ENCODE peak calls at places on chromosomes 12 and 14, in five cellular contexts. R is mesenchymal stem cell, N is H9, E is H1, T is trophoblast cell. A is an unnamed sample.

GRCh38 chr14:96105921-96106441 is 66.8 kb downstream of the C14orf132 start:
- DNase-seq in R (no peak), N (no peak), E (no peak), T (peak; percentile 91), A (no peak)

GRCh38 chr14:85599939-85600338 is 70.0 kb downstream of the FLRT2 start:
- DNase-seq in R (peak; percentile 68), N (no peak), E (no peak), T (no peak), A (no peak)

GRCh38 chr14:101564819-101565698 is 3.8 kb downstream of the DIO3 start:
- DNase-seq in R (no peak), N (peak; percentile 62), E (peak; percentile 71), T (no peak), A (no peak)

GRCh38 chr14:87170179-87170578 is 822.8 kb downstream of the GALC start:
- DNase-seq in R (no peak), N (peak; percentile 35), E (no peak), T (no peak), A (peak; percentile 45)

GRCh38 chr14:104685216-104685997 is 4.0 kb upstream of the INF2 start:
- DNase-seq in R (no peak), N (no peak), E (peak; percentile 38), T (peak; percentile 31), A (no peak)

GRCh38 chr12:48142818-48143674 is 14.3 kb downstream of the ASB8 start:
- DNase-seq in R (no peak), N (peak; percentile 69), E (peak; percentile 51), T (no peak), A (no peak)

GRCh38 chr12:15698377-15698867 is 90.8 kb downstream of the EPS8 start:
- DNase-seq in R (peak; percentile 72), N (no peak), E (no peak), T (no peak), A (no peak)

GRCh38 chr12:113369391-113369790 is 11.0 kb downstream of the PLBD2 start:
- DNase-seq in R (no peak), N (no peak), E (no peak), T (no peak), A (no peak)

GRCh38 chr12:57491393-57492280 is 3.8 kb downstream of the MARS1 start:
- DNase-seq in R (peak; percentile 43), N (no peak), E (no peak), T (no peak), A (no peak)

GRCh38 chr12:2853626-2854025 is 3.2 kb downstream of the TEX52 start:
- DNase-seq in R (peak; percentile 78), N (peak; percentile 96), E (peak; percentile 98), T (peak; percentile 52), A (peak; percentile 80)

GRCh38 chr12:131513606-131514005 is 197.3 kb upstream of the SFSWAP start:
- DNase-seq in R (no peak), N (no peak), E (no peak), T (no peak), A (no peak)

GRCh38 chr14:102927878-102928411 is 5.5 kb downstream of the AMN start:
- DNase-seq in R (no peak), N (peak; percentile 59), E (no peak), T (no peak), A (no peak)

GRCh38 chr14:78182722-78183121 is 12.5 kb downstream of the NRXN3 start:
- DNase-seq in R (no peak), N (no peak), E (no peak), T (no peak), A (no peak)

GRCh38 chr12:112116232-112117060 is 7.9 kb upstream of the NAA25 start:
- DNase-seq in R (peak; percentile 81), N (peak; percentile 95), E (peak; percentile 76), T (no peak), A (peak; percentile 67)

GRCh38 chr12:132385923-132386751 is 56.7 kb upstream of the GALNT9 start:
- DNase-seq in R (no peak), N (no peak), E (no peak), T (no peak), A (no peak)

DNA sequence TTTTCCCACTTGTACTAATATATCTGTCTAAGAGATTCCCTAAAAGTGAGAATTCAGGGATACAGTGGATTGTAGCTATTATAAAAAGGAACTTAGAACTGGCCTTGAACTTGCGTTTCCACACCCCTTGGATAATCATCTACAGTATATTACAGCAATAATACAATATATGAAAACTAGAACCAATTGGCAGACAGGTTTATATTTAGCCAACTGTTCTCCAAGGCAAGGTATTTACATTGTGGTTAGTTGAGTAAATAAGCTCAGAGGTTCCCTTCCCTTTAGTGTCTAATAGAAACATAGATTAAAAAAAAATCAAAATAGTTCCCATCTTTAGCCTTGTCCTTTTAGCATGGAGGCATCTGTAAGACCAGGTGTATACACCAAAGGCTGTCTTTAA is 42.1 kb downstream of the LIMA1 start:
- DNase-seq in R (peak; percentile 72), N (no peak), E (no peak), T (no peak), A (no peak)
- H4K8ac ChIP-seq in R (no peak overlapping the region), N (no peak overlapping the region), E (no peak overlapping the region), T (no peak overlapping the region), A (no peak overlapping the region)

GRCh38 chr12:1531160-1531653 is 63.2 kb downstream of the FBXL14 start:
- DNase-seq in R (peak; percentile 23), N (peak; percentile 40), E (no peak), T (no peak), A (no peak)

GRCh38 chr12:1532367-1532752 is 62.0 kb downstream of the FBXL14 start:
- DNase-seq in R (no peak), N (peak; percentile 20), E (no peak), T (no peak), A (no peak)

GRCh38 chr12:1530592-1531159 is 63.7 kb downstream of the FBXL14 start:
- DNase-seq in R (no peak), N (peak; percentile 28), E (no peak), T (no peak), A (no peak)

GRCh38 chr12:1532796-1533195 is 61.6 kb downstream of the FBXL14 start:
- DNase-seq in R (no peak), N (no peak), E (no peak), T (no peak), A (no peak)

DNA sequence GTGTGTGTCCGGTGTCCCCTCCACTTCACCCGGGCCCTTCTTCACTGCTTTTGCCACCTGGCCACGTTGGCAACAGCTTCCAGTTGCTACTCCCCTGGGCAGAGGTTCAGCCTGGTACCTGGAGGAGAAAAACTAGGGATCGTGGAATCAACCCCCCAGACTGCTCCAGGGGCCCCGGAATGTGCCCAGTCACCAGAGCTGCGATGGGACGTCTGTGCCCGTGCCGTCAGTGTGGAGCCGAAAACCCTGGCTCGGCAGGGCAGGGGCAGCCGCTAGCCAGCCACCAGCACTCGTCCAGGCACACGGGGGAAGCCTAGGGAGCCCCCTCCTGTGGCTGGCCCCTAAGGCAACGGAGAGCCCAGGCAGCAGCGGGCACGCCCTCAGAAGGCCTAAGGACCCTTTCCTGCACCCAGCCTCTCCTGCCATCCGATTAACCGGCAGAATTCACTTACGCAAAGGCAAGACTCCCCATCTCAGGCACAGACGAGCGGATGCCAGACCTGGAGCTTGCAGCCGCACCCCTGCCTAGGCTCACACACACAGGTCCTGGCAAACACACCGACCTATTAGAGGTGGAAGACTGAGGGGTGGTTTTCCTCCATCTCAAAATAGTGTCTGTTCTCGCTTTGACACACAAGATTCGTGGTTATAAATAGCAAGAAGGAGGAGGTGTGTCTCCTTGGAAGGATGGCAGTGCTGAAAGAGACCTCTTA is 62.6 kb downstream of the FBXL14 start:
- DNase-seq in R (no peak), N (peak; percentile 41), E (no peak), T (no peak), A (no peak)
- H2AFZ ChIP-seq in R (no peak overlapping the region), N (no peak overlapping the region), E (peak overlapping the region; percentile 22), T (no peak overlapping the region), A (peak overlapping the region; percentile 88)

GRCh38 chr12:69744109-69744508 is 5.4 kb downstream of the RAB3IP start:
- DNase-seq in R (no peak), N (no peak), E (no peak), T (no peak), A (no peak)
- H2BK12ac ChIP-seq in R (no peak overlapping the region), N (no peak overlapping the region), E (no peak overlapping the region), T (no peak overlapping the region), A (no peak overlapping the region)

DNA sequence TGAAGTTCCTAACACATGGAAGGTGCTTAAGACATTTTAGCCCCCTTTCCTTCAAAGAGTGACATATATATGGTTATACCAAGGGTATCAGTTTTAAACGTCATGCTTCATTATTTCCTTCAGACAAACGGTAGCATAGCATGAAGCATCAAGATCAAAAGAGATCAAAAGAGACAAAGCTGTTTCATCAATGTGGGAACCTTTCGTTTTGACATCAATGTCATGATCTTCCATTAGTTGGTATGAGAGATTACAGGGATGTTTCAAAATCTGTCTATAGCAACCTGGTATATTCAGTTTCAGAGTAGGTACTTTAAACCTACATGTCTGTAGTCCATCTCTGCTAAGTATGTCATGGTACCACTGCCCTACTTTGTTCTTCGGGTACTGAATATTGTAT is 28.3 kb downstream of the PUS7L start:
- DNase-seq in R (no peak), N (no peak), E (no peak), T (no peak), A (no peak)
- H4K8ac ChIP-seq in R (no peak overlapping the region), N (no peak overlapping the region), E (no peak overlapping the region), T (no peak overlapping the region), A (no peak overlapping the region)

GRCh38 chr12:127570387-127570786 is 696.6 kb upstream of the TMEM132C start:
- DNase-seq in R (no peak), N (no peak), E (no peak), T (no peak), A (no peak)
- H2AFZ ChIP-seq in R (no peak overlapping the region), N (no peak overlapping the region), E (no peak overlapping the region), T (no peak overlapping the region), A (no peak overlapping the region)

GRCh38 chr14:98773814-98774213 is 498.2 kb downstream of the BCL11B start:
- DNase-seq in R (no peak), N (no peak), E (no peak), T (no peak), A (no peak)
- H2BK12ac ChIP-seq in R (no peak overlapping the region), N (no peak overlapping the region), E (no peak overlapping the region), T (no peak overlapping the region), A (no peak overlapping the region)

DNA sequence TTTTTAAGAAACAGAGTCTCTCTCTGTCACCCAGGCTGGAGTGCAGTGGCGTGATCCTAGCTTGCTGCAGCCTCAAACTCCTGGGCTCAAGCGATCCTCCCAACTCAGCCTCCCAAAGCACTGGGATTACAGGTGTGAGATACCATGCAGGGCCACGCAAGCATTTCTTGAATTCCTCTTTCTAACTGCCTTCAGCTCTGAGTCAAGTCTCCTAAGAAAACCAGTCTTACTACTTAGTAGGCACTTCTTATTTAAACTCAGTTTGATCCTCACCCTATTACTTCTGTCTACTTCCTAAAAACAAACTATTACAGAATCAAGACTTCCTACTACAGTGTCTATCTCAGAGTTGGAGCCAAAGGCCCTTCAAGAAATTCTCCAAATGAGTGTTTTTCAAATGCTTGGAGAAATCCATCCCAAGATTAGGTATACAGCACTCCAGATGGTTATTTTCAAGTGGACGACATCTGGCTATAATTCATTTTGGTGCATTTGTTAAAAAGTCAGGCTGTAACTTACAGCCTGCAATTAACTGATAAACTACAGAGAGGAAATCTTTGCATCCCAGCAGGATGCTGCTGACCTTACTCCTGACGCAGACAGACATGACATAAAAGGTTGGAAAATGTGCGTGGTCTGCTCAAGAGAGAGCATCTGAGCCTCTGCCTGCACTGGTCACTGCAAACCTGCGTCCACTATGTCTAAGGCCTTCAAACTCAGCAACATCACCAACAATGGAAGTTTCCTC is 34.8 kb downstream of the SSH1 start:
- DNase-seq in R (peak; percentile 89), N (no peak), E (no peak), T (peak; percentile 68), A (no peak)
- H4K8ac ChIP-seq in R (peak overlapping the region; percentile 35), N (no peak overlapping the region), E (no peak overlapping the region), T (no peak overlapping the region), A (no peak overlapping the region)

A was measured in neuronal stem cell.